ENCODE peak calls at places on chromosomes 7 and 10, in nine cellular contexts. H is endodermal cell; F is CD8-positive, alpha-beta memory T cell; D is suprapubic skin; I is astrocyte; J is colonic mucosa; Q is tibial artery; W is OCI-LY7; T is uterus. L is an unnamed sample. For H3K4me1, the result is how much of the 10 kb centered on the place peaks cover.

GRCh38 chr7:7795736-7796135 is 77.3 kb upstream of the RPA3 start:
- DNase-seq in J (no peak), T (no peak), H (no peak), F (no peak), W (no peak), D (no peak), I (peak), Q (no peak), L (no peak)

GRCh38 chr7:123622660-123623386 is 21.2 kb downstream of the ASB15 start:
- DNase-seq in J (peak), T (no peak), Q (no peak), H (no peak), F (no peak), D (no peak), I (no peak), W (no peak), L (no peak)

GRCh38 chr10:21304198-21304597 is 221.3 kb downstream of the SKIDA1 start:
- DNase-seq in I (peak), F (no peak), Q (no peak), T (no peak), H (no peak), D (no peak), J (no peak), W (no peak), L (no peak)

GRCh38 chr10:133218891-133219290 is 11.1 kb upstream of the UTF1 start:
- DNase-seq in W (no peak), F (no peak), H (no peak), T (no peak), I (no peak), D (no peak), Q (no peak), J (no peak), L (no peak)

GRCh38 chr10:132611986-132612385 is 74.4 kb downstream of the INPP5A start:
- DNase-seq in J (no peak), T (peak), W (no peak), H (no peak), D (peak), F (no peak), Q (no peak), I (no peak), L (no peak)

GRCh38 chr7:130481898-130482297 is 10.0 kb upstream of the MEST start:
- DNase-seq in T (no peak), D (no peak), H (peak), W (no peak), I (peak), J (no peak), Q (no peak), F (no peak), L (no peak)

GRCh38 chr7:141320287-141320686 is 230.9 kb upstream of the AGK start:
- DNase-seq in Q (no peak), H (no peak), J (no peak), I (no peak), D (no peak), T (no peak), W (no peak), F (no peak), L (no peak)

GRCh38 chr10:43707755-43708154 is 59.1 kb upstream of the ZNF32 start:
- DNase-seq in I (peak), Q (no peak), W (no peak), F (no peak), J (no peak), D (no peak), H (peak), T (no peak), L (no peak)

GRCh38 chr7:75971961-75972763 is 22.2 kb downstream of the TMEM120A start:
- DNase-seq in F (no peak), I (no peak), H (peak), T (no peak), J (peak), Q (peak), D (peak), W (no peak), L (peak)

GRCh38 chr10:18377898-18378297 is 237.7 kb downstream of the CACNB2 start:
- DNase-seq in D (no peak), W (no peak), F (no peak), Q (no peak), I (no peak), T (no peak), J (no peak), H (no peak), L (no peak)

GRCh38 chr7:101874028-101874427 is 56.6 kb downstream of the CUX1 start:
- DNase-seq in H (no peak), W (no peak), D (no peak), I (no peak), F (no peak), T (no peak), J (no peak), Q (no peak), L (no peak)

GRCh38 chr10:6089334-6090219 is 743 bp downstream of the RBM17 start:
- DNase-seq in H (peak), I (peak), F (peak), W (peak), Q (no peak), T (peak), D (peak), J (peak), L (peak)

GRCh38 chr10:17787087-17787942 is 21.8 kb upstream of the MRC1 start:
- DNase-seq in J (no peak), H (peak), Q (no peak), F (no peak), D (no peak), I (peak), W (no peak), T (no peak), L (no peak)

GRCh38 chr7:142636751-142637150 is 112.5 kb upstream of the PRSS1 start:
- DNase-seq in I (no peak), W (no peak), Q (no peak), J (no peak), D (no peak), T (no peak), F (peak), H (no peak), L (no peak)

GRCh38 chr7:28536259-28536658 is 123.9 kb downstream of the CREB5 start:
- DNase-seq in Q (no peak), T (peak), W (no peak), F (no peak), D (no peak), J (no peak), H (peak), I (peak), L (no peak)

GRCh38 chr7:68258569-68258968 is 1261.9 kb downstream of the TYW1 start:
- DNase-seq in T (no peak), H (no peak), W (no peak), F (no peak), J (no peak), D (no peak), I (no peak), Q (no peak), L (no peak)

GRCh38 chr10:70357447-70358035 is 24.9 kb downstream of the LRRC20 start:
- DNase-seq in W (no peak), H (no peak), F (no peak), D (no peak), T (no peak), I (no peak), J (no peak), Q (no peak), L (no peak)

GRCh38 chr7:125984795-125985194 is 1055.2 kb upstream of the POT1 start:
- DNase-seq in J (no peak), H (peak), D (no peak), Q (no peak), I (no peak), F (no peak), W (no peak), T (no peak), L (no peak)

GRCh38 chr7:126698446-126698845 is 554.3 kb downstream of the GRM8 start:
- DNase-seq in H (no peak), T (no peak), Q (no peak), J (no peak), I (no peak), W (no peak), D (no peak), F (no peak), L (no peak)

GRCh38 chr7:17186745-17187144 is 111.7 kb upstream of the AHR start:
- DNase-seq in J (no peak), D (no peak), I (no peak), Q (no peak), W (no peak), T (no peak), F (no peak), H (no peak), L (no peak)

GRCh38 chr10:126302831-126303230 is 85.4 kb downstream of the ADAM12 start:
- DNase-seq in W (no peak), H (no peak), T (no peak), F (no peak), I (no peak), J (no peak), Q (no peak), D (no peak), L (no peak)

GRCh38 chr10:35546824-35547225 is 58.3 kb upstream of the GJD4 start:
- DNase-seq in W (no peak), Q (no peak), D (no peak), T (no peak), J (no peak), I (peak), F (no peak), H (no peak), L (no peak)

GRCh38 chr10:92595505-92595904 is 2.6 kb downstream of the KIF11 start:
- DNase-seq in W (no peak), H (no peak), I (no peak), Q (no peak), D (no peak), J (no peak), T (no peak), F (no peak), L (no peak)

GRCh38 chr10:3975016-3975415 is 190.0 kb upstream of the KLF6 start:
- DNase-seq in F (no peak), W (no peak), D (no peak), J (no peak), I (no peak), H (no peak), T (no peak), Q (no peak), L (no peak)

GRCh38 chr7:142714375-142714774 is 34.9 kb upstream of the PRSS1 start:
- DNase-seq in J (no peak), D (no peak), I (no peak), F (peak), T (no peak), H (no peak), W (peak), Q (no peak), L (no peak)

GRCh38 chr7:21548491-21548890 is 5.7 kb downstream of the DNAH11 start:
- DNase-seq in T (no peak), D (no peak), W (no peak), F (no peak), Q (no peak), H (no peak), J (no peak), I (no peak), L (no peak)

GRCh38 chr10:34786464-34786863 is 28.6 kb downstream of the PARD3 start:
- DNase-seq in Q (no peak), D (no peak), H (no peak), I (no peak), W (no peak), J (no peak), F (no peak), T (no peak), L (no peak)

GRCh38 chr7:112091768-112092167 is 114.4 kb downstream of the DOCK4 start:
- DNase-seq in D (no peak), T (no peak), W (no peak), Q (no peak), I (no peak), F (no peak), J (no peak), H (no peak), L (no peak)

GRCh38 chr7:100162874-100163533 is 4.5 kb upstream of the TRAPPC14 start:
- DNase-seq in H (peak), T (no peak), Q (no peak), I (no peak), D (no peak), J (peak), F (peak), W (peak), L (peak)

GRCh38 chr10:126391162-126391880 is 3.0 kb upstream of the ADAM12 start:
- DNase-seq in W (no peak), F (no peak), I (no peak), D (no peak), H (no peak), Q (no peak), T (no peak), J (no peak), L (no peak)

GRCh38 chr10:42594246-42594650 is 44.1 kb downstream of the ZNF33B start:
- DNase-seq in H (no peak), Q (no peak), T (no peak), W (no peak), I (peak), F (no peak), J (no peak), D (no peak), L (no peak)

DNA sequence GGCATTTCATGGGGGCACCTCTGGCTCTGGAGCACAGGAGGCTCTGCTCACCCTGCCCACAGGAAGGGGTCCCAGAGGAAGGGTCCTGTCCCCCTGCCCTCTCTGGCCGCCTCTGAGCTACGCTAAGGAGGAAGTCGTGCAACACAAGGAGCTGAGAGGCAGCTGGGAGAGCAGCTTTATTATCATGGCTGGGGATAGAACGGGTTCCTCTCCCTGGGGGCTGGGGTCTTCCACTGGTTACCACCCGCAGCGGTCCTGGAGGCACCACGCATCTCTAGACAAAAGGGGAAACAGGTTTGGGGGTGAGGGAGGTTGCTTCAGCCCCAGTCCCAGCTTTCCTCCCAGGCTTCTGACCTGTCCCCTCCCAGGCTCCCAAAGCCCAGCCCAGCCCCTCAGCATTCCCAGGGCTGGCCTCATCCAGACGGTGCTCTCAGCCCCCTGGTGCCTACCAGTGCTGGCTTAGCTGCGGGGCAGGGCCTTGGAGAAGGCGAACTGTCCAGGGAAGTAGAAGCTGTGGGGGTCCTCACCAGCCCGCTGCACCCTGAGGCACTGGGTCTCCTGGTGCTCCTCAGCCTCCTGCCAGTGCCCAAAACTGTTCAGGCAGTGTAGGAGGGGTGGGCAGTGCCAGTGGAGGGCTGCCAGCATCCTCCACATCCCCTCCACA is 3.1 kb downstream of the RARRES2 start:
- DNase-seq in Q (no peak), F (no peak), I (no peak), D (no peak), W (no peak), H (no peak), J (no peak), T (no peak), L (no peak)
- H3K4me1 ChIP-seq in Q (under half), F (under half), I (under half), D (under half), W (under half), H (under half), J (under half), T (under half), L (under half)

GRCh38 chr10:118870467-118871243 is 115.9 kb upstream of the CACUL1 start:
- DNase-seq in W (no peak), D (no peak), I (peak), F (no peak), T (peak), J (no peak), H (peak), Q (no peak), L (no peak)
- H3K27ac ChIP-seq in W (no peak), D (peak), I (no peak), F (no peak), T (peak), J (no peak), H (no peak), Q (no peak), L (no peak)

DNA sequence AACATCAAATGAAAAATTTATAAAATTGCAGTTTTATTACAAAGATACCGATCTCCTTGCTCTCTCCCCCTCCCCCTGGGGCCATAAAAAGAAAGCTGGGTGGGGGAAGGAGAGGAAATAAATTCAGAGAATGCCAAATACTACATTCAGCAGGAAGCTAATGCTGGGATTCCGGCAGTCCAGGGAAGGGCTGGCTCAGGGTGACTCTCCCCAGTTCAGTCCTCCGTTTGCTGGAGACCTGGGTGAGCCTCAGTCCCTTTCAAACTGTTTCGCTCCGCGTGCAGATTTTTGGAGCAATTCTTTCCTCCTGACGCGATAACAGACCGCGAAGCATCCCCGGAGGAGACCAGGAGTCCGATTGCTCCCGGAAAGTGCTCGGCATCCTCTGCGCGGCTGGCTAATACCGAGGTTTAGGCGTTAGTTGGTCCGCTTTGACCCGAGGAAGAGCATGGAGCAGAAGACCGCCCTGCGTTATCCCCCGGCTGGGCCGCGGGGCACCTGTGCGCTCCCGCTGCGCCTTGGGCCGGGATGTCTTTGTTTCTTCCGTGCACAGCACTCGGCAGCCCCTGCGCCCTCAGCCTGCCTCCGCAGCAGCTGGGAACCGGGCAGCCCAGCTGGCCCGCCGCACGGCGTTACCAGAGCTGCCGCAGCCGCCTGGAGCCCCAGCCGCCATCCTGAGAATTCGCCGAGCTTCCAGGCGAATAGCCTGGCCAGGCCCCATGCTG is 3.9 kb upstream of the HOXA2 start:
- DNase-seq in I (peak), D (peak), T (no peak), J (peak), W (no peak), Q (no peak), H (peak), F (no peak), L (peak)
- H3K4me3 ChIP-seq in I (peak), D (peak), T (no peak), J (peak), W (no peak), Q (no peak), H (peak), F (no peak), L (peak)

DNA sequence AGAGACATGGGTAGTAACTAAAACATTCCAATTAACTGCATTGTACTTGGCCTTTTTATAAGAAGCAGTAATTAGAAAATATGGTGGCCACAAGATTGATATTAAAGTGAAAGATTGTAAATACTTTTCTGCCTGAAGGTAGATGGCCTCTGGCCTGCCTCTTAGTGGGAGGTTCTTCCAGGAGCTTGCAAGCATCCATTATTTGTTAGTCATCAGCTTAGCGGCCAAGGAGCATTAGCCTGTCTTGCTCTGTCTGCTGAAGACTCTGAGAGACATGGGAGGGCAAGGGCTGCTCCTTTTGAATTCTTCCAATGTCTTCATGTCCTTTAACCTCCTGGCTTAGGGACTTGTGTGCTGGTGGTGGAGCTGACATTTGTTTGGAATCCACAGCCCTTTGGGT is 80.4 kb downstream of the TCF7L2 start:
- DNase-seq in J (no peak), Q (no peak), F (no peak), I (peak), D (no peak), T (no peak), H (no peak), W (no peak), L (no peak)
- H3K4me1 ChIP-seq in J (under half), Q (half or more), F (under half), I (under half), D (under half), T (under half), H (under half), W (under half), L (under half)

DNA sequence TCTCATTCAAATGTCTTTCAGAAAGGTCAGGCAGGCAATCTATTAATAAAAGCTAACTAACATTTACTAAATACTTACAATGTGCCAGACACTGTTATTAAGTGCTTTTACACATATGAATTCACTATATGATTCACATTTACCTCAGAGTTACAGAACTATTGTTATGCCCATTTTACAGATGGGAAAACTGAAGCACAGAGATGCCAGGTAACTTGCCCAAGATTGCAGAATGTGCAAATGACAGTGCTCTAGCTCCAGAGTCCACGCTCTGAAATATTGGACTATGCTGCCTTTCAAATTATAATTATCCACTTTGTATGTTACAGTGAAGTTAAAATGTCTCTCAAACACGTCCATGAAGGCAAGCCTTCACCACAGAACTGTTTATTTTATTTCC is 22.0 kb downstream of the UPF2 start:
- DNase-seq in T (no peak), W (no peak), Q (no peak), J (no peak), F (no peak), D (no peak), I (no peak), H (no peak), L (no peak)
- H3K27ac ChIP-seq in T (peak), W (no peak), Q (no peak), J (no peak), F (no peak), D (no peak), I (no peak), H (no peak), L (no peak)

DNA sequence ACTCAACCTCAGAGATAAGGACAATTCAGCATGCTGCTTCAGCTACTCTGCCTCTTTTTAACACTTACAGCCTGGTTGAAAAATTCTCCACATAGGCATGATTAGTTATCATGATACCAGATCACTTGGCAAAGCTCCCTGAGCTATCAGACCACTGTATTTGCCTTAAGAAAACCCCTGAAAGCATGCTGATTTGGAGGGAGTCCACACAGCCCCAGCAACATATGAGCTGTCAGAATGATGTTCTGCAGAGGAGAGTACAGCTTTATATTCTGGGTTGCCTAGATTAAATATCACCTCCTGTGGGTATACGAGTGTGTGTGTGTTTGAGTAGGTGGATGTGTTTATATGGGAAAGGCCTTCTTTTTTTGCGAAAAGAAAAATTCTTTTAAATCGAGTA is 170.2 kb upstream of the CHRM2 start:
- DNase-seq in H (no peak), W (no peak), F (no peak), I (no peak), Q (no peak), D (no peak), T (no peak), J (no peak), L (no peak)
- H3K4me3 ChIP-seq in H (no peak), W (no peak), F (no peak), I (no peak), Q (no peak), D (no peak), T (no peak), J (no peak), L (no peak)

L was measured in aorta.